ENCODE peak calls at places on chromosomes 13 and 19, in nine cellular contexts. O is transverse colon, F is left ventricle myocardium inferior, U is AG04450, N is HCT116, G is tibial nerve, S is esophagus muscularis mucosa, V is tibial artery, X is fibroblast of lung. T is an unnamed sample.

GRCh38 chr19:23071087-23071511 is 45.7 kb upstream of the ZNF730 start:
- DNase-seq in O (no peak), F (peak; percentile 31), U (no peak), N (no peak), G (no peak), S (no peak), V (no peak), X (peak; percentile 36), T (no peak)

GRCh38 chr13:21812192-21812626 is 141.3 kb downstream of the FGF9 start:
- DNase-seq in O (no peak), F (no peak), U (no peak), N (no peak), G (no peak), S (no peak), V (no peak), X (no peak), T (no peak)

GRCh38 chr13:70523622-70524021 is 415.4 kb upstream of the KLHL1 start:
- DNase-seq in O (no peak), F (no peak), U (no peak), N (no peak), G (peak; percentile 10), S (no peak), V (no peak), X (peak; percentile 9), T (no peak)

GRCh38 chr13:96216543-96216942 is 126.6 kb downstream of the HS6ST3 start:
- DNase-seq in O (no peak), F (no peak), U (no peak), N (no peak), G (no peak), S (no peak), V (no peak), X (no peak), T (no peak)

GRCh38 chr19:3459322-3459881 is 20.9 kb downstream of the SMIM24 start:
- DNase-seq in O (peak; percentile 63), F (peak; percentile 91), U (peak; percentile 58), N (no peak), G (peak; percentile 87), S (peak; percentile 97), V (peak; percentile 94), X (peak; percentile 97), T (no peak)

GRCh38 chr13:56736966-56737365 is 403.8 kb upstream of the PRR20A start:
- DNase-seq in O (no peak), F (no peak), U (no peak), N (no peak), G (no peak), S (no peak), V (no peak), X (no peak), T (no peak)

GRCh38 chr19:50328257-50329145 is 676 bp downstream of the KCNC3 start:
- DNase-seq in O (no peak), F (no peak), U (no peak), N (no peak), G (no peak), S (no peak), V (no peak), X (no peak), T (no peak)

GRCh38 chr19:31111741-31112140 is 237.5 kb downstream of the TSHZ3 start:
- DNase-seq in O (no peak), F (no peak), U (no peak), N (no peak), G (no peak), S (no peak), V (no peak), X (no peak), T (no peak)

GRCh38 chr19:13770013-13770635 is 4.1 kb upstream of the C19orf53 start:
- DNase-seq in O (no peak), F (no peak), U (no peak), N (no peak), G (no peak), S (no peak), V (no peak), X (no peak), T (no peak)

GRCh38 chr19:55490478-55491436 is 2.5 kb downstream of the SSC5D start:
- DNase-seq in O (no peak), F (no peak), U (no peak), N (no peak), G (no peak), S (no peak), V (no peak), X (peak; percentile 50), T (no peak)

GRCh38 chr13:24610956-24611355 is 69.3 kb upstream of the ATP12A start:
- DNase-seq in O (no peak), F (no peak), U (no peak), N (no peak), G (no peak), S (peak; percentile 79), V (no peak), X (no peak), T (no peak)

GRCh38 chr13:24606486-24607170 is 73.6 kb upstream of the ATP12A start:
- DNase-seq in O (no peak), F (no peak), U (no peak), N (no peak), G (no peak), S (no peak), V (no peak), X (no peak), T (no peak)

GRCh38 chr13:24605923-24606372 is 74.3 kb upstream of the ATP12A start:
- DNase-seq in O (no peak), F (no peak), U (no peak), N (peak; percentile 6), G (no peak), S (no peak), V (no peak), X (peak; percentile 24), T (no peak)
- TF ChIP-seq CTCF in O (peak; percentile 59), F (no peak), U (peak; percentile 41), N (no peak), G (no peak), S (no peak), V (no peak), X (no peak), T (no peak)

DNA sequence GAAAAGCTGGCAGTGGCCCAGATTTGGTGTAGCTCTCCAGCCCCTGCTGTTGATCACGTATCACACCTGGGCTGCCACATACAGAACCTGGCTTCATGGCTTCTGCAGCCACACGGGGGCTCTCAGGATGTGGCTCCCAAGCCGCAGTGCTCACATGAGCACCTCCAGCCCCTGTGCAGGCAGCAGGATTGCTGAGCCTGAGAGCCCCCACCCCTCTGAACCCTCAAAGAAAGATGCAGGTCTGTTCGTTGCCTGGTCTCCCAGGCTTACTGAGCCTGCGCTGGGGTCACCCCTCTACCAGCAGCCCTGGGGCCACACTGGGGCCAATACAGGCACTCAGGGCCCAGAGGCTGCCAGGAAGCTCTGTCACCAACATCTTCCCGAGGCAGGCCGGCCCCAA is 2.7 kb downstream of the PLEKHF1 start:
- DNase-seq in O (peak; percentile 56), F (no peak), U (no peak), N (no peak), G (no peak), S (no peak), V (no peak), X (no peak), T (no peak)
- TF ChIP-seq CTCF in O (no peak), F (peak; percentile 12), U (no peak), N (no peak), G (no peak), S (no peak), V (no peak), X (no peak), T (no peak)

DNA sequence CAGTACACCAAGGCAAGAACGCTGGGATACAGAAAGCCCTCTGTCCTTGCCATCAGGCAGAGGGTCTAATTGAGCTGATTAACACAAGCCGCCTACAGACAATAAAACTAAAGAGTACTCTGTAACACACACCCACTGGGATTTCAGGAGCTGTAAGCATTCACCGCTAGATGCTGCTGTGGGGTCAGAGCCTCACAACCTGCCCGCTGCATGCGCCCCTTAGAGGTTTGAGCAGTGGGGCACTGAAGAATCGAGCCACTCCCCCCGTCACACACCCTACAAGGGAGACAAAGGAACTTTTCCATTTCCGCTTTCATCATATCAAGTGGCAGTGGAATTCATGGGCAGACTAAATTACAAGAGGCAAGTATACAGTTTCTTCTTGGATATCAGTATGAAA is 1080.6 kb downstream of the PCDH17 start:
- DNase-seq in O (no peak), F (no peak), U (no peak), N (no peak), G (no peak), S (no peak), V (no peak), X (peak; percentile 9), T (no peak)
- TF ChIP-seq CTCF in O (no peak), F (no peak), U (no peak), N (no peak), G (no peak), S (no peak), V (no peak), X (no peak), T (no peak)

GRCh38 chr13:49652691-49653305 is 24.5 kb downstream of the ARL11 start:
- DNase-seq in O (peak; percentile 32), F (no peak), U (no peak), N (peak; percentile 26), G (peak; percentile 44), S (no peak), V (no peak), X (no peak), T (peak; percentile 65)

GRCh38 chr13:49649963-49650312 is 21.6 kb downstream of the ARL11 start:
- DNase-seq in O (no peak), F (no peak), U (no peak), N (no peak), G (no peak), S (no peak), V (no peak), X (no peak), T (no peak)

GRCh38 chr13:49646688-49647087 is 18.4 kb downstream of the ARL11 start:
- DNase-seq in O (no peak), F (no peak), U (no peak), N (no peak), G (no peak), S (no peak), V (no peak), X (no peak), T (no peak)

GRCh38 chr13:49651775-49652690 is 23.7 kb downstream of the ARL11 start:
- DNase-seq in O (no peak), F (no peak), U (no peak), N (no peak), G (no peak), S (no peak), V (no peak), X (no peak), T (no peak)

GRCh38 chr13:49649244-49649962 is 21.1 kb downstream of the ARL11 start:
- DNase-seq in O (no peak), F (no peak), U (no peak), N (no peak), G (no peak), S (no peak), V (no peak), X (peak; percentile 41), T (no peak)
- TF ChIP-seq CTCF in O (no peak), F (peak; percentile 56), U (peak; percentile 46), N (peak; percentile 37), G (peak; percentile 37), S (peak; percentile 51), V (peak; percentile 22), X (peak; percentile 50), T (peak; percentile 50)

GRCh38 chr13:72536668-72537399 is 190.6 kb downstream of the MZT1 start:
- DNase-seq in O (peak; percentile 15), F (no peak), U (no peak), N (no peak), G (no peak), S (no peak), V (no peak), X (peak; percentile 36), T (no peak)
- TF ChIP-seq CTCF in O (no peak), F (no peak), U (no peak), N (no peak), G (no peak), S (no peak), V (no peak), X (no peak), T (no peak)

GRCh38 chr19:28012361-28012760 is 1200.6 kb downstream of the UQCRFS1 start:
- DNase-seq in O (no peak), F (no peak), U (no peak), N (no peak), G (no peak), S (no peak), V (no peak), X (no peak), T (no peak)
- TF ChIP-seq CTCF in O (no peak), F (no peak), U (no peak), N (no peak), G (no peak), S (no peak), V (no peak), X (no peak), T (peak; percentile 26)